ENCODE peak calls at places on chromosomes 2 and 18, in five cellular contexts. One of them, this sample, is unnamed.

GRCh38 chr2:237486819-237487448 is at the start of gene MLPH:
- DNase-seq in skeletal muscle cell: no peak
- DNase-seq in psoas muscle: peak
- DNase-seq in kidney tubule cell: peak
- DNase-seq in stimulated activated CD4-positive, alpha-beta T cell treated with anti-CD3 and anti-CD28 coated beads, Interleukin-4, amount 100 ng/mL, for 48 hours: no peak
- DNase-seq in this sample: peak

GRCh38 chr2:17578466-17578928 is 38.0 kb downstream of the VSNL1 start:
- DNase-seq in skeletal muscle cell: no peak
- DNase-seq in psoas muscle: no peak
- DNase-seq in kidney tubule cell: peak
- DNase-seq in stimulated activated CD4-positive, alpha-beta T cell treated with anti-CD3 and anti-CD28 coated beads, Interleukin-4, amount 100 ng/mL, for 48 hours: no peak
- DNase-seq in this sample: no peak

GRCh38 chr2:5576015-5576414 is 116.2 kb upstream of the SOX11 start:
- DNase-seq in skeletal muscle cell: no peak
- DNase-seq in psoas muscle: no peak
- DNase-seq in kidney tubule cell: no peak
- DNase-seq in stimulated activated CD4-positive, alpha-beta T cell treated with anti-CD3 and anti-CD28 coated beads, Interleukin-4, amount 100 ng/mL, for 48 hours: no peak
- DNase-seq in this sample: no peak

GRCh38 chr2:173058673-173059072 is 17.0 kb upstream of the MAP3K20 start:
- DNase-seq in skeletal muscle cell: no peak
- DNase-seq in psoas muscle: no peak
- DNase-seq in kidney tubule cell: no peak
- DNase-seq in stimulated activated CD4-positive, alpha-beta T cell treated with anti-CD3 and anti-CD28 coated beads, Interleukin-4, amount 100 ng/mL, for 48 hours: no peak
- DNase-seq in this sample: no peak

GRCh38 chr2:42147641-42148274 is 21.4 kb upstream of the EML4 start:
- DNase-seq in skeletal muscle cell: no peak
- DNase-seq in psoas muscle: no peak
- DNase-seq in kidney tubule cell: no peak
- DNase-seq in stimulated activated CD4-positive, alpha-beta T cell treated with anti-CD3 and anti-CD28 coated beads, Interleukin-4, amount 100 ng/mL, for 48 hours: no peak
- DNase-seq in this sample: no peak

GRCh38 chr2:8622199-8622911 is 59.5 kb upstream of the ID2 start:
- DNase-seq in skeletal muscle cell: no peak
- DNase-seq in psoas muscle: no peak
- DNase-seq in kidney tubule cell: no peak
- DNase-seq in stimulated activated CD4-positive, alpha-beta T cell treated with anti-CD3 and anti-CD28 coated beads, Interleukin-4, amount 100 ng/mL, for 48 hours: no peak
- DNase-seq in this sample: no peak

GRCh38 chr18:12645751-12646203 is 12.1 kb downstream of the SPIRE1 start:
- DNase-seq in skeletal muscle cell: no peak
- DNase-seq in psoas muscle: peak
- DNase-seq in kidney tubule cell: peak
- DNase-seq in stimulated activated CD4-positive, alpha-beta T cell treated with anti-CD3 and anti-CD28 coated beads, Interleukin-4, amount 100 ng/mL, for 48 hours: no peak
- DNase-seq in this sample: no peak

GRCh38 chr2:137333386-137333972 is 568.1 kb downstream of the THSD7B start:
- DNase-seq in skeletal muscle cell: no peak
- DNase-seq in psoas muscle: no peak
- DNase-seq in kidney tubule cell: no peak
- DNase-seq in stimulated activated CD4-positive, alpha-beta T cell treated with anti-CD3 and anti-CD28 coated beads, Interleukin-4, amount 100 ng/mL, for 48 hours: no peak
- DNase-seq in this sample: no peak

GRCh38 chr2:1650474-1650872 is 93.8 kb downstream of the PXDN start:
- DNase-seq in skeletal muscle cell: no peak
- DNase-seq in psoas muscle: no peak
- DNase-seq in kidney tubule cell: no peak
- DNase-seq in stimulated activated CD4-positive, alpha-beta T cell treated with anti-CD3 and anti-CD28 coated beads, Interleukin-4, amount 100 ng/mL, for 48 hours: no peak
- DNase-seq in this sample: no peak

GRCh38 chr2:69952336-69953115 is 8.9 kb downstream of the ASPRV1 start:
- DNase-seq in skeletal muscle cell: no peak
- DNase-seq in psoas muscle: no peak
- DNase-seq in kidney tubule cell: no peak
- DNase-seq in stimulated activated CD4-positive, alpha-beta T cell treated with anti-CD3 and anti-CD28 coated beads, Interleukin-4, amount 100 ng/mL, for 48 hours: no peak
- DNase-seq in this sample: no peak

GRCh38 chr2:143455317-143455716 is 326.1 kb downstream of the ARHGAP15 start:
- DNase-seq in skeletal muscle cell: no peak
- DNase-seq in psoas muscle: no peak
- DNase-seq in kidney tubule cell: no peak
- DNase-seq in stimulated activated CD4-positive, alpha-beta T cell treated with anti-CD3 and anti-CD28 coated beads, Interleukin-4, amount 100 ng/mL, for 48 hours: no peak
- DNase-seq in this sample: no peak

GRCh38 chr2:98880266-98881152 is 55.5 kb downstream of the CRACDL start:
- DNase-seq in skeletal muscle cell: no peak
- DNase-seq in psoas muscle: no peak
- DNase-seq in kidney tubule cell: no peak
- DNase-seq in stimulated activated CD4-positive, alpha-beta T cell treated with anti-CD3 and anti-CD28 coated beads, Interleukin-4, amount 100 ng/mL, for 48 hours: no peak
- DNase-seq in this sample: no peak

GRCh38 chr2:71872466-71873051 is 275.1 kb downstream of the CYP26B1 start:
- DNase-seq in skeletal muscle cell: no peak
- DNase-seq in psoas muscle: no peak
- DNase-seq in kidney tubule cell: no peak
- DNase-seq in stimulated activated CD4-positive, alpha-beta T cell treated with anti-CD3 and anti-CD28 coated beads, Interleukin-4, amount 100 ng/mL, for 48 hours: no peak
- DNase-seq in this sample: no peak

GRCh38 chr2:30464544-30465170 is 17.6 kb downstream of the LCLAT1 start:
- DNase-seq in skeletal muscle cell: no peak
- DNase-seq in psoas muscle: no peak
- DNase-seq in kidney tubule cell: no peak
- DNase-seq in stimulated activated CD4-positive, alpha-beta T cell treated with anti-CD3 and anti-CD28 coated beads, Interleukin-4, amount 100 ng/mL, for 48 hours: no peak
- DNase-seq in this sample: no peak

GRCh38 chr2:236512902-236513433 is 56.7 kb upstream of the ACKR3 start:
- DNase-seq in skeletal muscle cell: no peak
- DNase-seq in psoas muscle: peak
- DNase-seq in kidney tubule cell: peak
- DNase-seq in stimulated activated CD4-positive, alpha-beta T cell treated with anti-CD3 and anti-CD28 coated beads, Interleukin-4, amount 100 ng/mL, for 48 hours: peak
- DNase-seq in this sample: peak

GRCh38 chr18:76562286-76562840 is 67.3 kb upstream of the ZNF516 start:
- DNase-seq in skeletal muscle cell: no peak
- DNase-seq in psoas muscle: no peak
- DNase-seq in kidney tubule cell: no peak
- DNase-seq in stimulated activated CD4-positive, alpha-beta T cell treated with anti-CD3 and anti-CD28 coated beads, Interleukin-4, amount 100 ng/mL, for 48 hours: no peak
- DNase-seq in this sample: no peak

GRCh38 chr2:1446281-1446680 is 33.0 kb downstream of the TPO start:
- DNase-seq in skeletal muscle cell: no peak
- DNase-seq in psoas muscle: no peak
- DNase-seq in kidney tubule cell: no peak
- DNase-seq in stimulated activated CD4-positive, alpha-beta T cell treated with anti-CD3 and anti-CD28 coated beads, Interleukin-4, amount 100 ng/mL, for 48 hours: no peak
- DNase-seq in this sample: no peak

GRCh38 chr2:10194021-10194820 is 71.7 kb downstream of the RRM2 start:
- DNase-seq in skeletal muscle cell: no peak
- DNase-seq in psoas muscle: no peak
- DNase-seq in kidney tubule cell: peak
- DNase-seq in stimulated activated CD4-positive, alpha-beta T cell treated with anti-CD3 and anti-CD28 coated beads, Interleukin-4, amount 100 ng/mL, for 48 hours: no peak
- DNase-seq in this sample: no peak

GRCh38 chr2:173759959-173760358 is 205.2 kb downstream of the SP3 start:
- DNase-seq in skeletal muscle cell: no peak
- DNase-seq in psoas muscle: no peak
- DNase-seq in kidney tubule cell: no peak
- DNase-seq in stimulated activated CD4-positive, alpha-beta T cell treated with anti-CD3 and anti-CD28 coated beads, Interleukin-4, amount 100 ng/mL, for 48 hours: no peak
- DNase-seq in this sample: no peak

GRCh38 chr18:45755936-45756335 is 32.0 kb downstream of the SLC14A1 start:
- DNase-seq in skeletal muscle cell: peak
- DNase-seq in psoas muscle: no peak
- DNase-seq in kidney tubule cell: peak
- DNase-seq in stimulated activated CD4-positive, alpha-beta T cell treated with anti-CD3 and anti-CD28 coated beads, Interleukin-4, amount 100 ng/mL, for 48 hours: no peak
- DNase-seq in this sample: no peak

GRCh38 chr2:1817256-1818127 is 73.2 kb upstream of the PXDN start:
- DNase-seq in skeletal muscle cell: peak
- DNase-seq in psoas muscle: peak
- DNase-seq in kidney tubule cell: peak
- DNase-seq in stimulated activated CD4-positive, alpha-beta T cell treated with anti-CD3 and anti-CD28 coated beads, Interleukin-4, amount 100 ng/mL, for 48 hours: peak
- DNase-seq in this sample: peak

This sample was measured in neural progenitor cell.